ENCODE peak calls at places on chromosomes 7 and 10, in four cellular contexts. M, Z, D and P are unnamed samples.

GRCh38 chr10:98077223-98077622 is 46.8 kb upstream of the CRTAC1 start:
- DNase-seq in Z (no peak), M (no peak), D (no peak), P (no peak)

GRCh38 chr7:45027774-45028114 is 27.7 kb downstream of the CCM2 start:
- DNase-seq in Z (no peak), D (no peak), M (no peak), P (no peak)

GRCh38 chr7:13856012-13856411 is 133.5 kb downstream of the ETV1 start:
- DNase-seq in M (no peak), D (no peak), Z (no peak), P (no peak)

GRCh38 chr7:150901160-150902035 is 49.1 kb downstream of the AOC1 start:
- DNase-seq in M (peak), D (no peak), Z (no peak), P (peak)

GRCh38 chr10:114967071-114967470 is 29.1 kb downstream of the TRUB1 start:
- DNase-seq in D (no peak), Z (peak), M (no peak), P (no peak)

GRCh38 chr10:17847586-17848296 is 38.6 kb downstream of the MRC1 start:
- DNase-seq in M (no peak), D (no peak), Z (peak), P (peak)

GRCh38 chr7:104267701-104268368 is 60.0 kb upstream of the ORC5 start:
- DNase-seq in M (no peak), Z (peak), D (no peak), P (peak)

GRCh38 chr10:63773106-63773505 is 251.9 kb downstream of the REEP3 start:
- DNase-seq in D (no peak), M (no peak), Z (no peak), P (no peak)

GRCh38 chr10:88870101-88870500 is 9.9 kb upstream of the STAMBPL1 start:
- DNase-seq in M (no peak), Z (no peak), D (no peak), P (no peak)

GRCh38 chr7:8724080-8724718 is 290.8 kb downstream of the NXPH1 start:
- DNase-seq in D (no peak), Z (no peak), M (peak), P (peak)

GRCh38 chr10:104435822-104436221 is 82.2 kb downstream of the CFAP58 start:
- DNase-seq in D (no peak), M (no peak), Z (peak), P (peak)

GRCh38 chr7:119685906-119686305 is 587.1 kb upstream of the KCND2 start:
- DNase-seq in D (no peak), M (no peak), Z (no peak), P (no peak)

GRCh38 chr10:35822316-35822715 is 180.2 kb upstream of the FZD8 start:
- DNase-seq in Z (peak), M (no peak), D (no peak), P (no peak)

GRCh38 chr10:1293147-1293546 is 237.0 kb downstream of the WDR37 start:
- DNase-seq in Z (no peak), M (no peak), D (no peak), P (no peak)

GRCh38 chr10:84540022-84540616 is 211.7 kb downstream of the CCSER2 start:
- DNase-seq in D (no peak), M (no peak), Z (peak), P (no peak)

GRCh38 chr7:155352076-155352752 is 54.5 kb downstream of the INSIG1 start:
- DNase-seq in M (no peak), Z (no peak), D (no peak), P (no peak)

GRCh38 chr10:77287647-77288120 is 349.9 kb downstream of the KCNMA1 start:
- DNase-seq in Z (no peak), D (no peak), M (no peak), P (no peak)

DNA sequence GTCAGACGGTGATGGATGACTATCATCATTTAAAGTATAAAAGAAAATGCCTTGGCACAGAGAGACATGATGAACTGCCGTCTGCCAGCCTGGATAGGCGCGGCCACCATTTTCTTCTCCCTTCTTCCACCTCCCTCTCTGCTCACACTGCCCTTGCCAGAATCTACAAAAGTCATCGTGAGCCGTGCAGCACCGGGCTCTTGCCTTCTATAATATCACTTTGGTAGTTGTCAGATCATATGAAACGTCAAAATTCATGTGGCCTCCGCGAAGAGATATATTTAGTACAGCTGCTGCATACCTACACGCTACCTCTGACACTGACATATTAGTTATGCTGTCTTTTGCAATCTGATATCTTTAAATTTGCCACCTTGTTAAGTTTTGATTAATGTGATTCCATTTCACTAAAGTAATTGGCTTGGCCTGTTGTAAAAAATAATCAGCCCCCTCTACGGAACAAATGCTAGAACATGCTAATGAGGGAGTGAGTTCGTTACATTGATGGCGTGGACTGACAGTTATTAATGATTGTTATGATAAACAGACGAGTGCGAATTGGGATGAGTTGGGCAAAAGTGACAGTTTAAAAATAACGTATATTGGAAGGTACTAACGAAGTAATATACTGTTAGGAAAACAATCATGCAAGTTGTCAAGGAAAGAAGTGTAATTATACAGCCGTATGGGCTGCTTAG is 214.9 kb downstream of the LRMDA start:
- DNase-seq in D (no peak), Z (no peak), M (no peak), P (no peak)
- TF ChIP-seq RCOR1 in D (no peak), Z (no peak), M (no peak), P (no peak)

GRCh38 chr10:57917019-57917418 is 350.7 kb downstream of the IPMK start:
- DNase-seq in M (no peak), Z (no peak), D (no peak), P (peak)
- H3K9ac ChIP-seq in M (no peak), Z (no peak), D (no peak), P (no peak)

DNA sequence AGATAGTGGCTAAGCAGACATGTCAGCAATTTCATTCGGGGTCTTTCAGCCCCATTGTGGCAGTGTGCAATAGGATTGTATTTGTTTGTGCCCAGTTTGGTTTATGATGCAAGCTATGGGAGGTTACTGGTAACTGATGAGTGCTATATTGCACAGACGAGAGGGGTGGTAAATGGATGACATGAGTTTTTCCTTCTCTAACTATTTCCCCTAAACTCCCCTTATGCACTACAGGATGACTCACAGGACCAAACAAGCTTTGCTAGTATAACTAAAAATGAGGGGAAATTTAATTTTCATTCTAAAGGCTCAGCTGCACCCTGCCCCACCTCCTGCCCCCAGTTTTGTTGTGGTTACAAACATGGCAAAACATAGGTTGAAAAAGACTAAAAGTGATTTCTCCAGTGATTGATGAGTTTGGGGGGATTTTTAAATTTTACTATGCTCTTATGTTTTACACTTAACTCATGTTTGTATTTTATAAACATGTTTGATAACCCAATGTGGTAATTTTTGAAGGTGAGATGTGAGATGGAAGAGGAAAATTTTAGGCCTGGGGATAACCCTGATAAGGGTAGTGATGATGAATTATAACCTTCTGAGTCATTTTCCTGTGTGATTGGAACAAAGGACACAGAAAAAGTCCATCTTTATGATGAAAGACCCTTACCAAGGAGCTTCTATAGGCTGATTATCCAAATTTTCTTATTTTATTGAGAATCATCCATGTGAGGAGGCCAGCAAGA is 60.8 kb upstream of the NAMPT start:
- DNase-seq in D (no peak), Z (peak), M (no peak), P (no peak)
- TF ChIP-seq RCOR1 in D (no peak), Z (no peak), M (no peak), P (no peak)

DNA sequence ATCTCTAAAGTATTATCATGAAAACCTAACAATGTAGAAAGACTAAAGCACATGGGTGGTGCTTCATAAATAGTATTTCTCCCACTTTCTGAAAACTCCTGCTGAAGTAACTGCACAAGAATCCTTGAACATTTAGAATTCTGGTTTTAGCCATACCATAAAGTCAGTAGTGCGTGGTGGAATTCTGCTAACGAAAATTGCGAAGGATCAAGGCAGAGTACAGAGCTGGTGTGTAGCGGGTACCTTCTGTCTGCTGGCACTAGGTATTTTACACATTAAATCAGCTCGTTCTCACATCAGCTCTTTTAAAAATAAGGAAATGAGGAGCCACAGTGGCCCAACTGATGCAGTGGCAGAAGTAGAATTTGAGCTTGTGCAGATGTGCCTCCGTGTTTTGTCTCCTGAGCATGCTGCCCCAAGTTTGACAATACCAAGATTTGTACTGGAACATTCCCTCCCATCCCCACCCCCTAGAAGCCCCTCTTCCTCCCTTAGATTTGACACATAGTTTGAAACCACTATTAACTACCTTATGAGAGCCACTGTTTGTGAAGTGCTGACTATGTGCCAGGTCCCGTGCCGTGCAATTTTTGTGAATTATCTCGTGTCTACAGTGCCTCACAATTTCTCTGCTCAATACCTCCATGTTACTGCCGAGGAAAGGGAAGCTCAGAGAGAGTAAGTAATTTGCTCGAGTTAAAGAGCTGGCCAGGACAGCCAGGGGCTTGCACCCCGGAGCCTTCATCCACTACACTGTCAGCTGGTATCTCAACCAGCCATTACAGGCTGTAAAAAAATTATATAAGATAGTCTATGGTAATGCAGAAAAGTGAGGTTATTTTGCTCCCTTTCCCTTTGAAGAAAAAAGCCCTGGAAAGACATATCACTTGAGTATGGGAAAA is 66.9 kb downstream of the EGFR start:
- DNase-seq in Z (no peak), M (no peak), D (no peak), P (no peak)
- H3K9ac ChIP-seq in Z (peak), M (no peak), D (no peak), P (peak)

GRCh38 chr7:158617737-158618128 is 30.1 kb upstream of the PTPRN2 start:
- DNase-seq in Z (peak), D (no peak), M (no peak), P (no peak)
- TF ChIP-seq RCOR1 in Z (no peak), D (no peak), M (no peak), P (no peak)

GRCh38 chr10:70063418-70064098 is 10.9 kb downstream of the MACROH2A2 start:
- DNase-seq in M (no peak), D (no peak), Z (no peak), P (no peak)
- H3K9ac ChIP-seq in M (no peak), D (no peak), Z (no peak), P (no peak)

GRCh38 chr10:74500026-74500704 is 326.2 kb upstream of the KAT6B start:
- DNase-seq in D (no peak), Z (no peak), M (no peak), P (no peak)

GRCh38 chr10:74502963-74503608 is 323.3 kb upstream of the KAT6B start:
- DNase-seq in Z (peak), D (peak), M (no peak), P (no peak)

GRCh38 chr10:74500806-74501205 is 325.6 kb upstream of the KAT6B start:
- DNase-seq in D (no peak), Z (peak), M (no peak), P (no peak)
- TF ChIP-seq RCOR1 in D (no peak), Z (no peak), M (no peak), P (no peak)